ENCODE peak calls at places on chromosome 6, in five cellular contexts. C is stimulated activated CD4-positive, alpha-beta T cell treated with anti-CD3 and anti-CD28 coated beads, Interleukin-1b, Interleukin-23, amount 100 ng/mL, for 1 hour; F is NCI-H748 treated with DMSO at 0.1 percent for 48 hours; Y is amniotic epithelial cell; N is NCI-H1092 treated with DMSO at 0.1 percent for 48 hours. V is an unnamed sample.

GRCh38 chr6:156953478-156954146 is 176.4 kb downstream of the ARID1B start:
- DNase-seq in C (no peak), F (peak), Y (peak), N (peak), V (peak)

GRCh38 chr6:26197736-26198625 is 110.8 kb downstream of the HFE start:
- DNase-seq in C (no peak), F (peak), Y (no peak), N (peak), V (peak)

GRCh38 chr6:79420054-79420453 is 117.2 kb downstream of the LCA5 start:
- DNase-seq in C (no peak), F (peak), Y (no peak), N (peak), V (peak)

GRCh38 chr6:33426590-33427563 is 7.0 kb downstream of the SYNGAP1 start:
- DNase-seq in C (no peak), F (no peak), Y (no peak), N (no peak), V (no peak)

GRCh38 chr6:105988321-105988720 is 97.8 kb upstream of the PRDM1 start:
- DNase-seq in C (no peak), F (no peak), Y (no peak), N (no peak), V (no peak)

GRCh38 chr6:36938536-36938935 is 16.0 kb upstream of the PI16 start:
- DNase-seq in C (no peak), F (no peak), Y (peak), N (no peak), V (no peak)

GRCh38 chr6:151869787-151870186 is 62.3 kb downstream of the ESR1 start:
- DNase-seq in C (no peak), F (no peak), Y (no peak), N (no peak), V (no peak)

GRCh38 chr6:11366183-11366933 is 133.9 kb upstream of the NEDD9 start:
- DNase-seq in C (no peak), F (no peak), Y (no peak), N (no peak), V (no peak)

GRCh38 chr6:38912378-38912777 is 136.2 kb upstream of the GLP1R start:
- DNase-seq in C (no peak), F (no peak), Y (no peak), N (no peak), V (no peak)

GRCh38 chr6:129686941-129687627 is 22.9 kb downstream of the ARHGAP18 start:
- DNase-seq in C (no peak), F (no peak), Y (peak), N (no peak), V (no peak)

GRCh38 chr6:150377211-150377781 is 8.5 kb downstream of the IYD start:
- DNase-seq in C (no peak), F (no peak), Y (no peak), N (no peak), V (no peak)

V was measured in NCI-H2171 treated with DMSO at 0.1 percent for 48 hours.